ENCODE peak calls at places on chromosomes 12 and 14, in nine cellular contexts. O is tibial artery; C is CD4-positive, CD25-positive, alpha-beta regulatory T cell; Y is heart right ventricle; M is psoas muscle; D is testis; T is uterus; S is lung; Q is effector memory CD4-positive, alpha-beta T cell. H is an unnamed sample.
A peak's percentile ranks its signal among the peaks of the same experiment; 100 is the strongest.

GRCh38 chr12:25960176-25960575 is 1.7 kb downstream of the RASSF8 start:
- DNase-seq in Y (no peak), C (no peak), O (no peak), Q (no peak), D (peak; percentile 46), T (no peak), S (no peak), M (no peak), H (peak; percentile 26)

GRCh38 chr12:99736760-99737159 is 89.2 kb downstream of the GARIN6 start:
- DNase-seq in S (no peak), M (no peak), T (no peak), O (no peak), C (no peak), Y (no peak), Q (no peak), D (no peak), H (no peak)

GRCh38 chr14:35687335-35687939 is 121.7 kb downstream of the RALGAPA1 start:
- DNase-seq in Y (no peak), M (no peak), Q (no peak), T (no peak), O (no peak), D (peak; percentile 46), C (peak; percentile 8), S (no peak), H (peak; percentile 72)

GRCh38 chr12:127984386-127985055 is 282.4 kb upstream of the TMEM132C start:
- DNase-seq in C (no peak), S (no peak), M (no peak), D (no peak), Q (no peak), O (no peak), T (no peak), Y (no peak), H (no peak)

GRCh38 chr14:55025948-55026347 is 951 bp downstream of the WDHD1 start:
- DNase-seq in S (no peak), Q (no peak), Y (no peak), C (no peak), M (no peak), T (no peak), D (no peak), O (no peak), H (no peak)

GRCh38 chr12:124361996-124362395 is 67.1 kb downstream of the RFLNA start:
- DNase-seq in M (no peak), S (no peak), D (no peak), Q (no peak), C (no peak), Y (no peak), O (no peak), T (no peak), H (peak; percentile 29)

GRCh38 chr14:101108579-101109346 is 205.2 kb upstream of the RTL1 start:
- DNase-seq in Y (no peak), Q (no peak), D (peak; percentile 6), S (peak; percentile 25), C (no peak), O (no peak), M (peak; percentile 20), T (no peak), H (no peak)

GRCh38 chr14:72061718-72062117 is 129.5 kb downstream of the RGS6 start:
- DNase-seq in T (no peak), S (no peak), Q (no peak), O (no peak), C (no peak), Y (no peak), M (no peak), D (no peak), H (no peak)

GRCh38 chr12:56297400-56297799 is 2.7 kb downstream of the CS start:
- DNase-seq in O (no peak), Q (no peak), Y (no peak), T (no peak), C (no peak), S (no peak), M (no peak), D (no peak), H (no peak)

GRCh38 chr12:89880695-89881350 is 172.2 kb upstream of the ATP2B1 start:
- DNase-seq in C (peak; percentile 33), M (no peak), S (no peak), D (no peak), T (no peak), Y (no peak), Q (peak; percentile 28), O (no peak), H (no peak)

GRCh38 chr12:124914392-124915248 is at the start of gene UBC:
- DNase-seq in Y (peak; percentile 88), C (peak; percentile 82), M (peak; percentile 97), S (peak; percentile 92), O (peak; percentile 93), Q (peak; percentile 81), T (peak; percentile 89), D (peak; percentile 95), H (peak; percentile 90)

GRCh38 chr12:295132-295531 is 32.5 kb upstream of the SLC6A13 start:
- DNase-seq in Y (no peak), S (no peak), O (no peak), D (no peak), Q (no peak), M (no peak), T (no peak), C (no peak), H (no peak)

GRCh38 chr12:120262852-120263724 is 2.4 kb downstream of the PXN start:
- DNase-seq in M (peak; percentile 75), C (no peak), T (no peak), O (peak; percentile 80), Y (peak; percentile 49), Q (no peak), D (no peak), S (no peak), H (peak; percentile 86)

GRCh38 chr12:120259418-120260202 is 5.9 kb downstream of the PXN start:
- DNase-seq in S (no peak), C (no peak), Q (no peak), M (peak; percentile 76), O (no peak), Y (no peak), D (no peak), T (peak; percentile 42), H (no peak)

GRCh38 chr12:120261951-120262851 is 3.3 kb downstream of the PXN start:
- DNase-seq in T (no peak), Q (no peak), Y (no peak), C (no peak), S (no peak), D (peak; percentile 76), M (no peak), O (no peak), H (peak; percentile 36)

GRCh38 chr12:120258323-120258896 is 7.1 kb downstream of the PXN start:
- DNase-seq in M (no peak), C (no peak), D (no peak), Y (no peak), T (no peak), S (no peak), Q (no peak), O (no peak), H (no peak)

DNA sequence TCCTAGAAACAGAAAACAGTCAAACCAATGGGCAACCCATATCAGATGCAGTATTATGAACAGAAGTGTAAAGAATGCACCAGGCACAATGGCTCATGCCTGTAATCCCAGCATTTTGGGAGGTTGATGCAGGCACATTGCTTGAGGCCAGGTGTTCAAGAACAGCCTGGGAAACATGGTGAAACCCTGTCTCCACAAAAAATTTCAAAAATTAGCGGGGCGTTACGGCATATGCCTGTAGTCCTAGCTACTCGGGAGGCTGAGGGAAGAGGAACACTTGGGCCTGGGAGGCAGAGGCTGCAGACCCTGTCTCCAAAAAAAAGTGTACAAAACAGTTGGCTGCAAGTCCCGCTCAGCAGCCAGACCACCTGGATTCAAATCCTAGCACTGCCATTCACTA is 4.9 kb downstream of the PXN start:
- DNase-seq in S (no peak), M (no peak), D (no peak), Q (no peak), C (no peak), T (no peak), O (no peak), Y (no peak), H (no peak)
- H3K4me1 ChIP-seq in S (peaks cover 53% of the 10 kb centered on the region), M (peaks cover 80% of the 10 kb centered on the region), D (peaks cover 59% of the 10 kb centered on the region), Q (peaks cover 66% of the 10 kb centered on the region), C (peaks cover 88% of the 10 kb centered on the region), T (no peaks in the 10 kb centered on the region), O (peaks cover 80% of the 10 kb centered on the region), Y (peaks cover 91% of the 10 kb centered on the region), H (peaks cover 28% of the 10 kb centered on the region)

GRCh38 chr12:19323768-19324167 is 115.5 kb upstream of the AEBP2 start:
- DNase-seq in T (no peak), O (no peak), C (no peak), M (no peak), Q (no peak), Y (no peak), D (no peak), S (no peak), H (no peak)
- H3K27ac ChIP-seq in T (no peak overlapping the region), O (no peak overlapping the region), C (no peak overlapping the region), M (no peak overlapping the region), Q (no peak overlapping the region), Y (no peak overlapping the region), D (no peak overlapping the region), S (no peak overlapping the region), H (no peak overlapping the region)

GRCh38 chr12:21941522-21942376 is 523 bp upstream of the ABCC9 start:
- DNase-seq in Y (peak; percentile 77), T (peak; percentile 78), Q (no peak), S (peak; percentile 51), M (peak; percentile 87), D (peak; percentile 15), C (no peak), O (peak; percentile 77), H (no peak)
- H3K4me3 ChIP-seq in Y (peak overlapping the region; percentile 65), T (peak overlapping the region; percentile 46), Q (peak overlapping the region; percentile 3), S (peak overlapping the region; percentile 20), M (peak overlapping the region; percentile 80), D (peak overlapping the region; percentile 45), C (peak overlapping the region; percentile 23), O (peak overlapping the region; percentile 70), H (peak overlapping the region; percentile 54)

GRCh38 chr14:103894034-103894722 is 34.1 kb upstream of the TDRD9 start:
- DNase-seq in Y (no peak), Q (no peak), C (no peak), T (no peak), M (no peak), O (no peak), S (no peak), D (no peak), H (no peak)
- H3K4me1 ChIP-seq in Y (peaks cover 24% of the 10 kb centered on the region), Q (no peaks in the 10 kb centered on the region), C (no peaks in the 10 kb centered on the region), T (no peaks in the 10 kb centered on the region), M (no peaks in the 10 kb centered on the region), O (peaks cover 6% of the 10 kb centered on the region), S (peaks cover 17% of the 10 kb centered on the region), D (no peaks in the 10 kb centered on the region), H (peaks cover 14% of the 10 kb centered on the region)

GRCh38 chr12:92133166-92133565 is 12.5 kb downstream of the BTG1 start:
- DNase-seq in Q (no peak), Y (no peak), T (no peak), M (no peak), S (no peak), O (no peak), D (no peak), C (no peak), H (no peak)
- H3K27ac ChIP-seq in Q (peak overlapping the region; percentile 56), Y (peak overlapping the region; percentile 54), T (peak overlapping the region; percentile 37), M (no peak overlapping the region), S (peak overlapping the region; percentile 43), O (no peak overlapping the region), D (peak overlapping the region; percentile 58), C (peak overlapping the region; percentile 84), H (no peak overlapping the region)